ENCODE peak calls at places on chromosomes 3 and 15, in six cellular contexts. Z, K, U, D, P and O are unnamed samples.
A peak's percentile ranks its signal among the peaks of the same experiment; 100 is the strongest.

GRCh38 chr15:67680645-67681044 is 138.1 kb downstream of the MAP2K5 start:
- DNase-seq in U (no peak), Z (peak; percentile 5), K (peak; percentile 38), P (no peak), D (no peak), O (peak; percentile 37)

GRCh38 chr3:29701326-29701983 is 420.6 kb downstream of the RBMS3 start:
- DNase-seq in D (no peak), K (no peak), U (no peak), Z (no peak), P (no peak), O (no peak)

GRCh38 chr15:41607033-41607432 is 48.0 kb downstream of the TYRO3 start:
- DNase-seq in P (no peak), D (peak; percentile 23), K (no peak), U (no peak), Z (no peak), O (no peak)

GRCh38 chr3:147930417-147930816 is 521.3 kb downstream of the ZIC1 start:
- DNase-seq in Z (peak; percentile 6), U (no peak), D (peak; percentile 71), K (no peak), P (no peak), O (no peak)

GRCh38 chr3:56133423-56133822 is 334.8 kb downstream of the ERC2 start:
- DNase-seq in P (no peak), K (no peak), D (peak; percentile 49), Z (peak; percentile 19), U (no peak), O (peak; percentile 9)

GRCh38 chr15:98904466-98905048 is 103.0 kb downstream of the PGPEP1L start:
- DNase-seq in D (peak; percentile 53), Z (peak; percentile 85), P (no peak), U (peak; percentile 41), K (peak; percentile 67), O (peak; percentile 82)

GRCh38 chr3:50139308-50139707 is 15.8 kb upstream of the SEMA3F start:
- DNase-seq in U (no peak), K (no peak), P (no peak), D (no peak), Z (no peak), O (no peak)

GRCh38 chr3:141012571-141012970 is 38.6 kb upstream of the SPSB4 start:
- DNase-seq in K (no peak), Z (no peak), D (no peak), U (no peak), P (no peak), O (no peak)

GRCh38 chr3:136149569-136150136 is 46.5 kb downstream of the MSL2 start:
- DNase-seq in Z (no peak), D (peak; percentile 27), U (no peak), P (no peak), K (no peak), O (no peak)

GRCh38 chr3:129211772-129212171 is 28.1 kb upstream of the CNBP start:
- DNase-seq in Z (peak; percentile 96), U (peak; percentile 34), D (peak; percentile 75), P (no peak), K (peak; percentile 58), O (no peak)

GRCh38 chr3:188801393-188801792 is 370.4 kb upstream of the TPRG1 start:
- DNase-seq in P (no peak), K (no peak), U (no peak), Z (no peak), D (no peak), O (no peak)

GRCh38 chr3:184443831-184444230 is 64.0 kb downstream of the CHRD start:
- DNase-seq in Z (no peak), U (no peak), D (no peak), P (no peak), K (no peak), O (no peak)

GRCh38 chr15:69853572-69853971 is 244.1 kb downstream of the TLE3 start:
- DNase-seq in U (no peak), Z (peak; percentile 56), D (no peak), P (no peak), K (no peak), O (no peak)

GRCh38 chr3:13522236-13522635 is 26.7 kb upstream of the FBLN2 start:
- DNase-seq in U (no peak), P (no peak), K (no peak), D (no peak), Z (no peak), O (no peak)

GRCh38 chr15:31069360-31070000 is 32.0 kb downstream of the TRPM1 start:
- DNase-seq in U (peak; percentile 11), P (no peak), D (peak; percentile 17), Z (no peak), K (no peak), O (no peak)

GRCh38 chr15:55859681-55860080 is 116.7 kb upstream of the PRTG start:
- DNase-seq in U (no peak), Z (no peak), D (no peak), P (no peak), K (no peak), O (no peak)

GRCh38 chr3:13626396-13626795 is 77.5 kb downstream of the FBLN2 start:
- DNase-seq in Z (no peak), K (peak; percentile 76), P (no peak), U (no peak), D (no peak), O (no peak)

GRCh38 chr3:65350786-65351476 is 663.1 kb upstream of the ADAMTS9 start:
- DNase-seq in U (no peak), P (no peak), D (no peak), Z (no peak), K (no peak), O (no peak)

GRCh38 chr3:53813229-53813628 is 33.0 kb downstream of the CHDH start:
- DNase-seq in U (no peak), D (no peak), Z (no peak), P (no peak), K (no peak), O (no peak)

GRCh38 chr3:133855772-133856171 is 39.9 kb downstream of the RAB6B start:
- DNase-seq in D (no peak), K (no peak), P (no peak), U (no peak), Z (no peak), O (peak; percentile 94)

GRCh38 chr3:128497305-128498126 is 4.5 kb upstream of the GATA2 start:
- DNase-seq in P (no peak), D (peak; percentile 52), K (peak; percentile 82), Z (peak; percentile 41), U (no peak), O (peak; percentile 79)

GRCh38 chr3:193874997-193875593 is 260.9 kb upstream of the HES1 start:
- DNase-seq in K (no peak), P (no peak), U (no peak), Z (no peak), D (peak; percentile 84), O (no peak)

GRCh38 chr3:101829066-101829830 is 20.1 kb upstream of the NFKBIZ start:
- DNase-seq in D (no peak), Z (no peak), K (no peak), P (no peak), U (no peak), O (no peak)

GRCh38 chr3:52444860-52445793 is at the start of gene SEMA3G:
- DNase-seq in P (no peak), U (peak; percentile 76), K (peak; percentile 64), D (peak; percentile 69), Z (peak; percentile 72), O (peak; percentile 85)

GRCh38 chr3:107221856-107222255 is 155.4 kb upstream of the CCDC54 start:
- DNase-seq in Z (no peak), D (no peak), P (no peak), K (no peak), U (no peak), O (no peak)
- TF ChIP-seq MYC in Z (no peak), D (no peak), P (no peak), K (no peak), U (no peak), O (no peak)

DNA sequence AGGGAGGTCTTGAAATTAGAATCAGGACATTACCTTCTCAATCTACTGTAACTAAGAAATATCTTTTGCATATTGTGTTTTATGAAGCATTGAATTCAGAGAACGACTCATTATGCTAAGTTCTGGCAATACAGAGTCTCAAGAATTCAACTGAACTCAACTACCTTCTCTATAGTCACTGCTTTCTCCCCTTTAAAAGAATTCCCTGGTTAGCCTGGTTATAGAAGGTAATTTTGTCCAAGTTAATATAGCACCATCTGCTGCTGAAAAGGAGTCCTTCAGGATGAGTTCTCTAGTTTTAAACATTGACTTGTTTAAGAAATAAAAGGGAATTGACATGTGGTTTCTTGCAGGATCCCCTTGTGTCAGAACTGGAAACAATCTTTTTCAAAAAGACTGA is 60.2 kb downstream of the IL16 start:
- DNase-seq in Z (peak; percentile 31), D (peak; percentile 34), U (no peak), K (peak; percentile 27), P (no peak), O (peak; percentile 37)
- TF ChIP-seq CTCF in Z (peak; percentile 30), D (no peak), U (no peak), K (peak; percentile 70), P (peak; percentile 25), O (peak; percentile 16)

GRCh38 chr15:85671156-85671555 is 123.6 kb downstream of the KLHL25 start:
- DNase-seq in U (no peak), P (no peak), D (no peak), K (no peak), Z (no peak), O (no peak)

GRCh38 chr15:85661859-85662258 is 132.9 kb downstream of the KLHL25 start:
- DNase-seq in Z (no peak), P (no peak), U (no peak), D (no peak), K (no peak), O (no peak)

GRCh38 chr15:85672338-85673097 is 122.2 kb downstream of the KLHL25 start:
- DNase-seq in Z (no peak), P (no peak), K (no peak), U (peak; percentile 18), D (no peak), O (no peak)

GRCh38 chr15:85673326-85673725 is 121.4 kb downstream of the KLHL25 start:
- DNase-seq in U (no peak), K (no peak), D (no peak), Z (no peak), P (no peak), O (no peak)

DNA sequence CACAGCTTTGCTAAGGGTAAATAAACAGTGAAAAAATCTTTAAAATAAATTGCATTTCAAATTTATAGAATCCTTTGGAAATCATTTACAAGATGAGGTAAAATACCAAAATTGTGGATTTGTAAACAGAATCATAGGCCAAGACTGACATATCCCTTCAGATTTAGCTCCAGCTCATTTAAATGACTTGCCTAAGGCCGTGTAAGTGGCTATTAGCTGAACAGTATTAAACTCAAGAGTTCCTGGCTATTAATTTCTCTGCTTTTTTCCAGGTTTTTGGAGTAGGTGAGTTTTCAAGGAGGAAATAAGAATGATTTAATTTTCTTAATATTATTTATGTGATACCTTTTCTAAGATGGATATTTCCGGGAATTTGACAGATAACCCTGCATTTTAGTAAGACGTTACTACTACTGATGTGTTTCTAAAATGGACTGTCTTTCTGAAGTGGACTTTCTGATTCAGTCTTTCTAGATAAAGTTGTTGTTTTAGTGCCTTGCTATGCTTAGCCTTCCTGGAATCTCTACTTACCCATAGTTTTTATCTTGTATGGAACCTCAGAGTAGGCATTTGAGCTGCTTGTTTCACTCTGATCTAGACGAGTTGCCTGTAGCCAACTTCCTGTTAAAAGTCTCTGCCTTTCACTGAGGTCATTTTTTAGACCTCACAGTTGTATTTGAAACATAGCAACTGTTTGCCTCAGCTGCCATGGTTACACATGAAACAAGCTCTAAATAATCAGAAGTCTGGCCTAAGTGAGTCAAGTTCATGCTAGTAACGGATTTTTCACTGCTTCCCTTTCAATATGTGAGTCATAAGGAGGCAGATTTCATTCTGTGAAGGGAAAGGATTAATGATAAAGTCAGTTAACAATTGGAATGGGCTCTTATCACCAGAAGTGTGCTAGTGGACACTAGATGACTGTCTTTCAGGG is 127.0 kb downstream of the KLHL25 start:
- DNase-seq in P (no peak), Z (peak; percentile 95), K (no peak), D (peak; percentile 99), U (peak; percentile 53), O (peak; percentile 67)
- TF ChIP-seq MYC in P (no peak), Z (no peak), K (no peak), D (no peak), U (no peak), O (no peak)

GRCh38 chr15:39246523-39246922 is 334.4 kb upstream of the THBS1 start:
- DNase-seq in U (no peak), K (no peak), D (no peak), P (no peak), Z (no peak), O (no peak)
- TF ChIP-seq CTCF in U (no peak), K (no peak), D (no peak), P (no peak), Z (no peak), O (no peak)